ENCODE peak calls at places on chromosomes 2 and 18, in nine cellular contexts. N is right lobe of liver; H is dorsolateral prefrontal cortex; K is CD4-positive, alpha-beta T cell; Z is CD4-positive, CD25-positive, alpha-beta regulatory T cell; P is A549; A is HCT116; D is A673; Y is neural progenitor cell. V is an unnamed sample.

GRCh38 chr18:50192903-50193795 is 1.8 kb downstream of the MYO5B start:
- DNase-seq in N (no peak), H (no peak), K (no peak), Z (no peak), P (no peak), A (no peak), D (no peak), Y (peak), V (no peak)

GRCh38 chr2:117523267-117523666 is 291.2 kb upstream of the DDX18 start:
- DNase-seq in N (peak), H (peak), K (no peak), Z (no peak), P (no peak), A (no peak), D (peak), Y (no peak), V (peak)

GRCh38 chr18:63297678-63298392 is 21.7 kb downstream of the BCL2 start:
- DNase-seq in N (no peak), H (no peak), K (no peak), Z (no peak), P (no peak), A (no peak), D (no peak), Y (no peak), V (no peak)

GRCh38 chr2:1605102-1605501 is 139.2 kb downstream of the PXDN start:
- DNase-seq in N (peak), H (no peak), K (no peak), Z (no peak), P (no peak), A (no peak), D (no peak), Y (peak), V (no peak)

GRCh38 chr18:61582205-61582710 is 249.0 kb downstream of the CDH20 start:
- DNase-seq in N (peak), H (no peak), K (no peak), Z (no peak), P (no peak), A (no peak), D (no peak), Y (no peak), V (no peak)

GRCh38 chr2:173033080-173033479 is 42.6 kb upstream of the MAP3K20 start:
- DNase-seq in N (no peak), H (no peak), K (no peak), Z (no peak), P (no peak), A (no peak), D (peak), Y (no peak), V (no peak)

GRCh38 chr2:26214759-26215158 is 29.7 kb downstream of the HADHA start:
- DNase-seq in N (no peak), H (no peak), K (no peak), Z (no peak), P (no peak), A (no peak), D (no peak), Y (no peak), V (no peak)

GRCh38 chr2:28752608-28752984 is 966 bp downstream of the PPP1CB start:
- DNase-seq in N (no peak), H (no peak), K (no peak), Z (peak), P (no peak), A (no peak), D (no peak), Y (no peak), V (no peak)

DNA sequence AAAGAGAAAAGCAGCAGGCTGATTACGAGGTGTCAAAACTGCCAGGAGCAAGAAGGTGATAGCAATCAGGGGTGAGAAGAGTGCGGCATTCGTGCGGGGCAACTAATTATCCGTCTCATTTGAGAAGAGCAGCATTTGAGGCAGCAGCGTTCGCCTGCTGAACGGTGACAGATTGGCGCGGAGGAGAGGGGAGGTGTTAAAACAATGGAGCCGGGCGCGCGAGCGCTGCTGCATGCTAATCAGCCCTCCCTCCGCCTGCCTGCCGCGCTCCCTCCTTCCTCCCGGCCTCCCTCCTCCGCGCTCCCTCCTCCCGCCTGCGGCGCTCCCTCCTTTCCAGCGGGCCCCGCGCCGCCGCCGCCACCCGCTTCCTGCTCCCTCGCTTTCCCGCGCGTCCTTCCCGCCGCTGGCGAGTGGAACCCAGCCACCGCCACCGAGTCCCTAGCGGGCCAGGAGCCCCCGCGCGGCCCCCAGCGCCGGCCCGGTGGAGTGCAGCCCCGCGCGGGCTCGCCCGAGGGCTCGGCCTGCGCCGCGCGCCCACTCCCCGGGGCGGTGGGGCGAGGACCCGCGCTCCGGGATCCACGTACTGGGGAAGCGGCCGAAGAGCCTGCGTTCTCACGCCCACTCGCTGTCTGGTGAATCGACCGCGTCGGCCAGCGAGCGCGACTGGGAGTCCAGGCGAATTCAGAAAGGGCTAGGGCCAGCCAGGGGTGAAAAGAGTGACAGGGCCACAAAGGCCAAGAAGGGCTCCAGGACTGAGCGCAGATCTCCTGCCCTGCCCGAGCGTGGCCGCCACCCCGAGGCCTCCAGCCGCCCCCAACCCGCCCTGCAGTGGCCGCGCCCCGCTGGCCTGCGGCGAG is 69.4 kb upstream of the PSMD14 start:
- DNase-seq in N (peak), H (peak), K (peak), Z (peak), P (peak), A (no peak), D (peak), Y (peak), V (no peak)
- H3K27ac ChIP-seq in N (no peak), H (peak), K (no peak), Z (peak), P (peak), A (no peak), D (no peak), Y (peak), V (no peak)

GRCh38 chr2:39947294-39948015 is 168.4 kb upstream of the THUMPD2 start:
- DNase-seq in N (no peak), H (no peak), K (no peak), Z (no peak), P (no peak), A (no peak), D (no peak), Y (no peak), V (no peak)
- H3K27ac ChIP-seq in N (no peak), H (no peak), K (no peak), Z (no peak), P (no peak), A (no peak), D (no peak), Y (no peak), V (no peak)

DNA sequence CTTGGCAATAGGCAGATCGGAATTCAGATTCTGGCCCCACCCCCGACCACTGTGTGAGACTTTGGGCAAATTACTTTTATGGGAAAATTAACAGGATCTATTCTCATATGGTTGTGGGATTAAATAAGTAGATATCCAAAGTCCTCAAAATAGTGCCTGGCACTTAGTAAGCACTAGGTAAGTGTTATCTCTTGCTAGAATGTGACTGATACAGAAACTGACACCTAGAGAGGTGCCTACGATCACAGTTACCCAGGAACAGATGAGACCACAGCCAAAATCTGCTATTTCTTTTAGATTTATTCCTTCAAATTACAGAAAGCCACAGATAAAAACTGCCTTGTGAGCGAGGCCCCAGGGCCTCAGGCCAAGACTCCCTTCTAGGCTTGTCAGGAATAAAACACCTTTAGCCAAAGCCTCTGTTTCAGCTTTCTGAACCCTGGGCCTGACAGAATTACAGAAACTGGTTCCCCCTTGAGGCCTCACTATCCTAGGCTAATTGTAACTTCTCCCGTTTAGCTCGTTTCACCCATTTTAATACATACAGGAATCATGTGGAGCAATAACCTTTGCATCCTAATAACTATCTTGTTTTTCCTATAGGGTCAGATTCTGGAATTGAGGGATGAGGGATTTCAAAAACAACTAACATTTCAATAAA is 22.3 kb upstream of the CHMP1B start:
- DNase-seq in N (no peak), H (no peak), K (no peak), Z (no peak), P (no peak), A (no peak), D (no peak), Y (no peak), V (no peak)
- H3K27ac ChIP-seq in N (no peak), H (no peak), K (no peak), Z (no peak), P (no peak), A (no peak), D (no peak), Y (peak), V (no peak)

GRCh38 chr2:70511986-70512729 is 41.5 kb downstream of the TGFA start:
- DNase-seq in N (no peak), H (no peak), K (no peak), Z (no peak), P (no peak), A (no peak), D (no peak), Y (no peak), V (no peak)
- H3K27ac ChIP-seq in N (no peak), H (no peak), K (no peak), Z (no peak), P (no peak), A (no peak), D (no peak), Y (no peak), V (peak)

DNA sequence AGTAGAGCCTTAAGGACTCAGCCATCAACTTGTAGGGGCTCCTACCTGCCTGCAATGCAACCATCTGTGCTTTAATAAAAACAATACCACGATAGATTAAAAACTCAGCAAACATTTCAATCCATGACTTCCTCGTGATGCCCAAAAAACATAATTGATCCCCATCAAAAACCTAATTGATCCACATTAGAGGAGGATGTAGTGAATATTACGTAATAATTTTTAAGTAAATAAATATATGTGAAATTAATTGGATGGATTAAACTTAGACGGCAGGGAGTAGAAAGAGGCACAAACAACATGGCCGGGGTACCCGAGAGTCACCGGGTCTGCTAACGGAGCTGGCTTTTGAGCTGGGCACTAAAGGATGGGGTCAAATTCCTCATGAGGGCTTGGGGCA is 87.3 kb downstream of the ARL4C start:
- DNase-seq in N (no peak), H (no peak), K (no peak), Z (no peak), P (no peak), A (no peak), D (no peak), Y (no peak), V (no peak)
- H3K27ac ChIP-seq in N (no peak), H (no peak), K (no peak), Z (no peak), P (peak), A (no peak), D (no peak), Y (peak), V (no peak)

GRCh38 chr2:193124820-193125219 is 930.1 kb upstream of the TMEFF2 start:
- DNase-seq in N (no peak), H (no peak), K (no peak), Z (no peak), P (no peak), A (no peak), D (peak), Y (no peak), V (no peak)
- H3K27ac ChIP-seq in N (no peak), H (no peak), K (no peak), Z (no peak), P (no peak), A (no peak), D (no peak), Y (no peak), V (no peak)

DNA sequence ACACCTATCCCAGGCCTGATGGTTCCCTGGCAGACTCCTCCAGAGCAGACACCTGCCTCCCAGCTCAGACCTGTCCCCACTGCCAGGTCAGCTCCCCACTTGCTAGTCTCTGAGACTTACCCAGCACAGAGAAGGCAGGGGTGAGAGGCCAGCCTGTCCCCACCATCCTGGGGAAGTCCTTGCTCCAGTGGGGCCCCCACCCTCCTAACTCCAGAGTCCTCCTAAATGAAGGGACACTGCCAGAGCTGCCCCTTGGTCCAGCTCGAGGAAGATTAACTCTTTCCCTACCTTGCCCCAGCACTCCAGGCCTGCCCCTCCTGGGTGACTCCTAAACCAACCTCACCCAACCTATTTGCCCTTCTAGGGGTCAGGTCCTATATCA is 30.4 kb upstream of the TNS1 start:
- DNase-seq in N (no peak), H (no peak), K (no peak), Z (no peak), P (no peak), A (no peak), D (no peak), Y (peak), V (no peak)
- H3K27ac ChIP-seq in N (no peak), H (no peak), K (no peak), Z (no peak), P (peak), A (no peak), D (no peak), Y (no peak), V (no peak)

DNA sequence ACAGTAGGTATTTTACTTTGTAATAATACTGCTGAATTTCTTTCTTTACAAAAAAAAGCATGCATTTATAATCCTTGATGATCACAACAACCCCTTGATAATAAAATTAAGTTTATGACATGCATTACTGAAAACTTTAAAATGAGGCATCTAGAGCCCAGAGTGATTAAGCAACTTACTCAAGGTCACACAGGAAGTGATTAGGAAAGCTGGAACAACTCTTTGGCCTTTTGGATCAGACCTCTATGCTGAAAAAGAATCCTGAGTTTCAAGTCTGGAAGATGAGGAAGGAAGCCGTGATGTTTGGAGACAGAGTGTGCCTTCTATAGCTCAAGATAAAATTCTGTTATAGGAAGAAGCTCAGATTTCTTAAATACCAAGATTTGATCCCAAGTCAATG is 105.0 kb upstream of the ATP8B1 start:
- DNase-seq in N (no peak), H (no peak), K (no peak), Z (no peak), P (no peak), A (no peak), D (no peak), Y (no peak), V (no peak)
- H3K27ac ChIP-seq in N (no peak), H (no peak), K (no peak), Z (no peak), P (no peak), A (no peak), D (no peak), Y (no peak), V (no peak)

DNA sequence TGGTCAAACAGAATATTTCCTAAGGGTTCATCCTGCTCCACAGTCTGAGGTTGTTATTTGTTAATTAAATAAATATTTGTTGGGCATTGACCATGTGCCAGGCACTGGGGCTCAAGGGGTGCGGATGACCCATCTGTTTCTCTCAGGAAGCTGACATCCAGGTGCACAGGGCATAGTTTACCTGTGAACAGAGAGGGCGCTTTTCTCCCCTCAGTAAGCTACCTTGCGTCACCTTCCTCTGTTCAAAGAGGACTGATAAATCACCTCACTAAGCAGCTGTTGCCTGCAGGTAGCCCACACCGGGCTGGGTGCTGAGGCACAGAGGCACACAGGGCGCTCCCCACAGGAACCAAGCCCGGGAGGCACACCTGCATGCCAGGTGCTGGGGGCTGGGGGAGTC is 41.6 kb downstream of the SH3RF3 start:
- DNase-seq in N (no peak), H (no peak), K (no peak), Z (no peak), P (no peak), A (no peak), D (no peak), Y (no peak), V (no peak)
- H3K27ac ChIP-seq in N (no peak), H (peak), K (no peak), Z (no peak), P (no peak), A (no peak), D (no peak), Y (no peak), V (no peak)